ENCODE peak calls at places on chromosomes 13 and 19, in eight cellular contexts. G, D, O, C, E, I, W and J are unnamed samples.
A peak's percentile ranks its signal among the peaks of the same experiment; 100 is the strongest.

GRCh38 chr13:114130131-114130707 is 2.2 kb downstream of the RASA3 start:
- DNase-seq in G (no peak), I (no peak), O (no peak), W (no peak), E (no peak), D (peak; percentile 34), C (no peak), J (no peak)

GRCh38 chr19:53927745-53928144 is 18.7 kb downstream of the CACNG7 start:
- DNase-seq in D (peak; percentile 56), I (peak; percentile 40), E (peak; percentile 22), W (no peak), G (no peak), O (no peak), C (no peak), J (peak; percentile 89)

GRCh38 chr13:26300140-26300539 is 46.2 kb downstream of the CDK8 start:
- DNase-seq in D (no peak), I (no peak), C (no peak), G (no peak), W (no peak), E (no peak), O (no peak), J (no peak)

GRCh38 chr19:47507924-47508553 is 6.8 kb downstream of the NAPA start:
- DNase-seq in C (no peak), W (no peak), O (no peak), G (no peak), E (no peak), I (no peak), D (no peak), J (no peak)

GRCh38 chr13:31476266-31476665 is 263.1 kb upstream of the RXFP2 start:
- DNase-seq in D (no peak), G (no peak), W (no peak), C (no peak), E (no peak), O (no peak), I (no peak), J (no peak)

GRCh38 chr19:15555759-15556633 is 47.7 kb downstream of the CYP4F22 start:
- DNase-seq in C (peak; percentile 71), D (peak; percentile 94), O (peak; percentile 99), E (peak; percentile 85), W (peak; percentile 78), G (peak; percentile 97), I (peak; percentile 89), J (peak; percentile 89)

GRCh38 chr13:51714663-51715168 is 89.2 kb downstream of the DHRS12 start:
- DNase-seq in E (no peak), I (no peak), D (peak; percentile 85), G (no peak), O (no peak), W (no peak), C (no peak), J (no peak)

GRCh38 chr13:24274452-24274971 is 34.9 kb upstream of the C1QTNF9 start:
- DNase-seq in I (no peak), C (no peak), D (peak; percentile 53), G (peak; percentile 29), O (peak; percentile 56), W (peak; percentile 57), E (no peak), J (no peak)

GRCh38 chr13:42544246-42544915 is 29.6 kb upstream of the TNFSF11 start:
- DNase-seq in E (no peak), I (no peak), D (peak; percentile 93), O (no peak), G (no peak), W (no peak), C (no peak), J (no peak)

GRCh38 chr13:26991508-26992181 is 180.0 kb downstream of the USP12 start:
- DNase-seq in W (no peak), O (no peak), D (no peak), I (no peak), C (no peak), E (no peak), G (no peak), J (no peak)

GRCh38 chr13:50589651-50590054 is 253.8 kb downstream of the DLEU7 start:
- DNase-seq in C (no peak), D (peak; percentile 27), E (no peak), G (no peak), W (no peak), I (no peak), O (no peak), J (no peak)